ENCODE peak calls at places on chromosomes 12 and 14, in eight cellular contexts. C is astrocyte of the spinal cord; K is GF-D8; Y is IMR-90; P is kidney glomerular epithelial cell; N is nephron progenitor cell; S is stimulated activated CD8-positive, alpha-beta memory T cell treated with anti-CD3 and anti-CD28 coated beads, Interleukin-12 subunit alpha, Interleukin-12 subunit beta, amount 100 ng/mL, for 4 hours; G is effector memory CD8-positive, alpha-beta T cell. A is an unnamed sample.

GRCh38 chr12:57859121-57859520 is 12.6 kb upstream of the CTDSP2 start:
- DNase-seq in G (no peak), P (no peak), S (no peak), Y (no peak), C (no peak), N (no peak), K (no peak), A (no peak)

GRCh38 chr14:52314521-52315354 is 626 bp downstream of the PTGER2 start:
- DNase-seq in Y (peak), S (peak), P (peak), G (peak), C (peak), N (peak), K (no peak), A (no peak)

GRCh38 chr14:52051861-52052260 is 17.0 kb downstream of the NID2 start:
- DNase-seq in N (no peak), C (peak), K (no peak), P (no peak), G (no peak), Y (peak), S (no peak), A (no peak)

GRCh38 chr14:20855652-20856291 is 35.4 kb upstream of the RNASE3 start:
- DNase-seq in Y (peak), N (peak), G (peak), C (peak), P (peak), S (no peak), K (no peak), A (peak)

GRCh38 chr14:50038398-50039119 is 77.8 kb downstream of the VCPKMT start:
- DNase-seq in S (no peak), C (peak), N (no peak), G (no peak), K (no peak), Y (peak), P (peak), A (no peak)

GRCh38 chr12:130049666-130050065 is 112.6 kb upstream of the FZD10 start:
- DNase-seq in N (no peak), K (no peak), G (no peak), P (no peak), Y (no peak), C (no peak), S (no peak), A (no peak)

GRCh38 chr12:51913071-51914033 is 6.0 kb downstream of the ACVRL1 start:
- DNase-seq in P (no peak), N (no peak), Y (no peak), K (no peak), S (no peak), G (no peak), C (no peak), A (no peak)

GRCh38 chr12:102144221-102144620 is 24.2 kb downstream of the PARPBP start:
- DNase-seq in P (no peak), N (no peak), G (no peak), C (no peak), Y (no peak), K (no peak), S (no peak), A (no peak)

GRCh38 chr12:132253698-132254480 is 75.5 kb downstream of the GALNT9 start:
- DNase-seq in K (no peak), P (no peak), S (no peak), C (no peak), G (no peak), Y (no peak), N (no peak), A (no peak)

GRCh38 chr14:60247994-60248696 is 876 bp upstream of the PPM1A start:
- DNase-seq in K (peak), Y (peak), G (peak), S (peak), C (peak), N (peak), P (peak), A (peak)

GRCh38 chr14:90049390-90049789 is 12.4 kb upstream of the KCNK13 start:
- DNase-seq in G (no peak), C (no peak), S (no peak), P (no peak), K (no peak), N (no peak), Y (no peak), A (no peak)

GRCh38 chr14:44782775-44783238 is 178.9 kb downstream of the KLHL28 start:
- DNase-seq in C (peak), G (no peak), P (peak), N (no peak), Y (peak), S (no peak), K (no peak), A (no peak)

GRCh38 chr12:131965073-131965472 is 15.3 kb downstream of the EP400 start:
- DNase-seq in N (no peak), P (no peak), C (peak), K (no peak), S (no peak), G (no peak), Y (peak), A (no peak)

A was measured in SK-N-MC.